ENCODE peak calls at places on chromosomes 1 and 21, in eight cellular contexts. N is tibial artery; Y is heart left ventricle; W is SJCRH30; J is K562; B is effector memory CD4-positive, alpha-beta T cell; F is spleen; H is pancreas. E is an unnamed sample.

GRCh38 chr21:37119421-37120218 is 46.6 kb downstream of the TTC3 start:
- DNase-seq in N (no peak), Y (no peak), W (no peak), J (no peak), B (no peak), F (no peak), H (no peak), E (no peak)

GRCh38 chr1:64841330-64842065 is 96.6 kb downstream of the RAVER2 start:
- DNase-seq in N (no peak), Y (no peak), W (no peak), J (no peak), B (no peak), F (no peak), H (no peak), E (no peak)

GRCh38 chr21:26776320-26777021 is 68.7 kb downstream of the ADAMTS1 start:
- DNase-seq in N (no peak), Y (no peak), W (peak; percentile 40), J (no peak), B (no peak), F (no peak), H (no peak), E (no peak)

GRCh38 chr1:156146006-156146748 is 7.2 kb upstream of the SEMA4A start:
- DNase-seq in N (peak; percentile 76), Y (peak; percentile 83), W (peak; percentile 93), J (peak; percentile 67), B (no peak), F (peak; percentile 87), H (no peak), E (no peak)

GRCh38 chr1:170734412-170735175 is 70.7 kb downstream of the PRRX1 start:
- DNase-seq in N (no peak), Y (no peak), W (peak; percentile 48), J (no peak), B (no peak), F (no peak), H (no peak), E (no peak)

GRCh38 chr1:8398677-8399076 is 80.8 kb downstream of the SLC45A1 start:
- DNase-seq in N (no peak), Y (no peak), W (no peak), J (no peak), B (no peak), F (no peak), H (no peak), E (no peak)

GRCh38 chr1:10915594-10915993 is 96.9 kb upstream of the TARDBP start:
- DNase-seq in N (no peak), Y (peak; percentile 3), W (no peak), J (no peak), B (no peak), F (peak; percentile 54), H (no peak), E (no peak)

GRCh38 chr1:221723018-221723917 is 18.6 kb downstream of the DUSP10 start:
- DNase-seq in N (no peak), Y (no peak), W (peak; percentile 46), J (no peak), B (no peak), F (no peak), H (no peak), E (no peak)

GRCh38 chr21:41642399-41642798 is 124.5 kb downstream of the RIPK4 start:
- DNase-seq in N (no peak), Y (no peak), W (peak; percentile 37), J (no peak), B (no peak), F (no peak), H (no peak), E (no peak)

GRCh38 chr1:236998571-236998970 is 5.7 kb downstream of the MT1HL1 start:
- DNase-seq in N (no peak), Y (peak; percentile 60), W (peak; percentile 27), J (no peak), B (no peak), F (no peak), H (no peak), E (peak; percentile 58)

GRCh38 chr1:216640100-216640499 is 83.1 kb downstream of the ESRRG start:
- DNase-seq in N (no peak), Y (no peak), W (no peak), J (no peak), B (no peak), F (no peak), H (no peak), E (no peak)

GRCh38 chr1:173422456-173422976 is 54.6 kb upstream of the PRDX6 start:
- DNase-seq in N (peak; percentile 28), Y (no peak), W (no peak), J (no peak), B (no peak), F (no peak), H (no peak), E (no peak)

GRCh38 chr21:35048183-35048601 is 910 bp downstream of the RUNX1 start:
- DNase-seq in N (no peak), Y (peak; percentile 27), W (peak; percentile 79), J (no peak), B (no peak), F (peak; percentile 90), H (no peak), E (no peak)

GRCh38 chr1:33866286-33866685 is 2.4 kb downstream of the HMGB4 start:
- DNase-seq in N (no peak), Y (no peak), W (peak; percentile 61), J (no peak), B (no peak), F (no peak), H (no peak), E (no peak)

GRCh38 chr1:87869563-87869962 is 540.9 kb downstream of the LMO4 start:
- DNase-seq in N (no peak), Y (no peak), W (no peak), J (no peak), B (no peak), F (no peak), H (no peak), E (no peak)

DNA sequence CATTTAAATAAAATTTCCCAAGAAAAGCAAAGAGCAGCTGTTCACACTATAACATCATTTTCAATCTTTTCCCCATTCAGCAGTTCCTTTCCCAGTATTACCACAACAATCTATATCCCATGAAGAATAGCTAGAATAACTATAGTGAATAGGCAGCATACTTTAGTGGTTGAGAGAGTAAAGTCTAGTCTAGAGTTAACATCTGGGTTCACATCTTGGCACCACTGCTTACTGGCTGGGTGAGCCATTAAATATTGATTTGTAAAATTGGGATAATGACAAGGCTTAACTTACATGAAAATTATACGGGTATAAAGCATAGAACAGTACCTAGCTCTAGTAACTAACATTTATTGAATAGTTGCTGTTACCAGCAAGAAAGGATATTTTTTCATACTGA is 14.4 kb downstream of the S100PBP start:
- DNase-seq in N (no peak), Y (no peak), W (no peak), J (no peak), B (no peak), F (no peak), H (no peak), E (no peak)
- H3K36me3 ChIP-seq in N (peaks cover 73% of the 10 kb centered on the region), Y (peaks cover 75% of the 10 kb centered on the region), W (peaks cover 65% of the 10 kb centered on the region), J (peaks cover 90% of the 10 kb centered on the region), B (peaks cover 54% of the 10 kb centered on the region), F (peaks cover 99% of the 10 kb centered on the region), H (no peaks in the 10 kb centered on the region), E (peaks cover 67% of the 10 kb centered on the region)

DNA sequence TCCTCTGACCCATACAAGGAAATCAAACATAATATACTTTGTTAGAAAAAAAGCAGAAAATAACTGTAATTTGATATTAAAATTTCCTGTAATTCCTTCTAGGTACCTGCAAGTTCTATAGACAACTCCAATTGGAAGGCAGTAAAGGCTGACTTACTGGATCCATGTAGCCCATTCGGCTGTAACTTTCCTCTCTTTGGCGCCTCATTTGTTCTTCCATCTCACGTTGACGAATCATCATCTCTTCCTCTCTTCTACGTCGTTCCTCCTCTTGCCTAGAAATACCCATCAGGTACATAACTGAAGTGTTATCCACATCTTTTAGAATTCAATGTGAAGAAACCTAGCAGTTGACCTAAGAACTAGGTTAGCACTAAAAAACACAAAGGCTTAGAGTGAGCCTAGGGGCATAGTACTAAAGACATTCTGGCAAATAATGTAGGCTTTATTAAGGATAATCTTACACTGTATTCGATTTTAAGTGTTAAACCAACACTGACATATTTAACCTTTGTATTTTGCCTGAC is 5.1 kb downstream of the SFPQ start:
- DNase-seq in N (no peak), Y (no peak), W (no peak), J (no peak), B (no peak), F (no peak), H (no peak), E (no peak)
- H3K36me3 ChIP-seq in N (peaks cover 84% of the 10 kb centered on the region), Y (peaks cover 84% of the 10 kb centered on the region), W (peaks cover 89% of the 10 kb centered on the region), J (peaks cover 89% of the 10 kb centered on the region), B (peaks cover 87% of the 10 kb centered on the region), F (peaks cover 87% of the 10 kb centered on the region), H (peaks cover 13% of the 10 kb centered on the region), E (peaks cover 72% of the 10 kb centered on the region)

GRCh38 chr1:109322974-109323373 is 16.2 kb upstream of the MYBPHL start:
- DNase-seq in N (no peak), Y (no peak), W (no peak), J (no peak), B (no peak), F (no peak), H (no peak), E (no peak)
- H3K36me3 ChIP-seq in N (peaks cover 95% of the 10 kb centered on the region), Y (peaks cover 84% of the 10 kb centered on the region), W (peaks cover 32% of the 10 kb centered on the region), J (peaks cover 90% of the 10 kb centered on the region), B (no peaks in the 10 kb centered on the region), F (peaks cover 81% of the 10 kb centered on the region), H (no peaks in the 10 kb centered on the region), E (peaks cover 92% of the 10 kb centered on the region)

DNA sequence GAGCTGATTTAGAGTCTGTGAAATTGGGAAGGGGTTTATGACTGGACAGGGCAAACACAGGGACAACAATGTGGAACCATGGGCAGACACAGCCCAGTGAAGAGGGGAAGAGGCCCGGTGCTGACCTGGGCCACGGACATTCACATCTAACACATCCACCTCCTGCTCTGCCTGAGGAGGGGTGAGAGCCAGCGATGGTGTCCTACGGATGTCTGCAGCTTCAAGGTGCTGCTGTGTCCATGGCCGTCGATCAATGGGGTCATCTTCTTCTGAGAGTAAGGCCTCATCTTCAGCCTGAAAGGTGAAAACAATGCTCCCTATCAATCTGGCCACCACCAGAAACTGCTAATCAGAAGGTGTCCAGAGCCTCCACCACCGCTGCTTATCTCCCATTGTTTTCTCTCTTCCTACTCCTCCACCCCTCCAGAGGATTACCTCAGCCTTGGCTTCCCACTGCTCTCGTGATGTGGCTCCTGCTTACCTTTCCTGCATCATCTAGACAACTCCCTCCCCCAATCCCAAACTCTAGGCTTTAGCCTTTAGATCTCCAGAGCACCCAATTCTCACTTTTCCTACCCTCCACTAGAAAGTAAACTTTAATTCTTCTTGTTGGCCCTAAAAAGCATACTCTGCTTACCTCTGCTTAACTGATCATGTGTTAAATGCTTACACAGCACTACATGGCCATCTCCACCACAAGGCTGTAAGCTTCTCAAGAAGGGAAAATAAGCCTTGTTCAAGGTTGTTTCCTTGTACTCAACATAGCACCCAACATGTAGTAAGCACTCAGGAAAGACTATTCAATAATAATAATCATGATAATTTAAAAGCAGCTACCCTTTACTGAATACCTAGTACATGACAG is 24.0 kb upstream of the ADAM30 start:
- DNase-seq in N (no peak), Y (no peak), W (no peak), J (peak; percentile 16), B (no peak), F (no peak), H (no peak), E (no peak)
- H3K36me3 ChIP-seq in N (peaks cover 99% of the 10 kb centered on the region), Y (peaks cover 88% of the 10 kb centered on the region), W (peaks cover 87% of the 10 kb centered on the region), J (no peaks in the 10 kb centered on the region), B (peaks cover 97% of the 10 kb centered on the region), F (peaks cover 100% of the 10 kb centered on the region), H (peaks cover 5% of the 10 kb centered on the region), E (peaks cover 89% of the 10 kb centered on the region)

GRCh38 chr1:43565600-43566360 is 35.1 kb downstream of the PTPRF start:
- DNase-seq in N (no peak), Y (peak; percentile 59), W (no peak), J (peak; percentile 93), B (no peak), F (peak; percentile 85), H (peak; percentile 56), E (no peak)
- H3K36me3 ChIP-seq in N (no peaks in the 10 kb centered on the region), Y (no peaks in the 10 kb centered on the region), W (peaks cover 2% of the 10 kb centered on the region), J (no peaks in the 10 kb centered on the region), B (no peaks in the 10 kb centered on the region), F (no peaks in the 10 kb centered on the region), H (no peaks in the 10 kb centered on the region), E (peaks cover 3% of the 10 kb centered on the region)